ENCODE peak calls at places on chromosomes 4 and X, in eight cellular contexts. D, E, X, Z, U, K, W and B are unnamed samples.

GRCh38 chrX:107272431-107272921 is 66.1 kb downstream of the DNAAF6 start:
- DNase-seq in D (no peak), E (no peak), X (no peak), Z (no peak), U (no peak), K (no peak), W (no peak), B (no peak)

GRCh38 chr4:3527914-3528876 is 4.0 kb downstream of the LRPAP1 start:
- DNase-seq in D (no peak), E (no peak), X (no peak), Z (no peak), U (no peak), K (no peak), W (no peak), B (no peak)

GRCh38 chr4:41111796-41112195 is 102.5 kb downstream of the APBB2 start:
- DNase-seq in D (no peak), E (no peak), X (no peak), Z (no peak), U (no peak), K (no peak), W (no peak), B (no peak)

GRCh38 chr4:157792716-157793115 is 380.1 kb downstream of the GASK1B start:
- DNase-seq in D (no peak), E (no peak), X (peak; percentile 13), Z (no peak), U (no peak), K (no peak), W (no peak), B (no peak)

GRCh38 chrX:23008431-23009099 is 8.8 kb downstream of the DDX53 start:
- DNase-seq in D (no peak), E (no peak), X (no peak), Z (peak; percentile 35), U (no peak), K (peak; percentile 59), W (no peak), B (no peak)

GRCh38 chrX:111881715-111882114 is 5.7 kb downstream of the TRPC5OS start:
- DNase-seq in D (no peak), E (no peak), X (no peak), Z (no peak), U (no peak), K (no peak), W (no peak), B (no peak)

GRCh38 chrX:10496345-10496965 is 123.9 kb downstream of the MID1 start:
- DNase-seq in D (no peak), E (no peak), X (peak; percentile 79), Z (peak; percentile 88), U (no peak), K (peak; percentile 87), W (no peak), B (peak; percentile 59)

GRCh38 chrX:73562986-73563739 is at the start of gene CHIC1:
- DNase-seq in D (peak; percentile 28), E (peak; percentile 65), X (peak; percentile 47), Z (peak; percentile 58), U (peak; percentile 0), K (peak; percentile 75), W (peak; percentile 55), B (peak; percentile 23)

GRCh38 chr4:3716034-3716875 is 49.9 kb upstream of the ADRA2C start:
- DNase-seq in D (no peak), E (no peak), X (no peak), Z (no peak), U (no peak), K (no peak), W (no peak), B (no peak)